ENCODE peak calls at places on chromosomes 5 and 9, in nine cellular contexts. N is HAP-1; W is naive thymus-derived CD4-positive, alpha-beta T cell; Q is adipocyte; L is dorsolateral prefrontal cortex; Z is WERI-Rb-1; M is lower leg skin; R is cardiac fibroblast; D is right lobe of liver. K is an unnamed sample.

GRCh38 chr5:78647838-78648358 is 674 bp downstream of the LHFPL2 start:
- DNase-seq in W (no peak), M (peak; percentile 87), L (peak; percentile 73), Q (peak; percentile 78), Z (peak; percentile 53), R (peak; percentile 68), N (peak; percentile 66), D (peak; percentile 69), K (no peak)

GRCh38 chr5:155726267-155726666 is 600.7 kb upstream of the SGCD start:
- DNase-seq in Q (peak; percentile 71), N (peak; percentile 19), Z (no peak), D (no peak), W (no peak), M (no peak), L (no peak), R (no peak), K (no peak)

GRCh38 chr5:178114325-178115135 is 1.2 kb downstream of the N4BP3 start:
- DNase-seq in L (no peak), M (peak; percentile 89), R (no peak), N (no peak), W (no peak), Q (no peak), Z (no peak), D (no peak), K (no peak)

GRCh38 chr5:54753034-54753433 is 232.4 kb downstream of the ESM1 start:
- DNase-seq in R (peak; percentile 36), Q (peak; percentile 81), W (no peak), Z (no peak), N (no peak), M (no peak), L (no peak), D (no peak), K (peak; percentile 53)

GRCh38 chr5:168691891-168692290 is 112.7 kb upstream of the PANK3 start:
- DNase-seq in Z (no peak), N (no peak), M (no peak), W (no peak), Q (no peak), D (no peak), L (no peak), R (no peak), K (no peak)

GRCh38 chr9:22214497-22215031 is 205.5 kb upstream of the CDKN2B start:
- DNase-seq in D (no peak), Q (peak; percentile 42), N (no peak), M (no peak), Z (no peak), L (no peak), W (no peak), R (no peak), K (no peak)

GRCh38 chr9:121325387-121325786 is 44.7 kb downstream of the STOM start:
- DNase-seq in R (no peak), Q (no peak), W (no peak), N (no peak), L (no peak), D (no peak), Z (no peak), M (no peak), K (no peak)

GRCh38 chr9:137318565-137318964 is 16.5 kb upstream of the NRARP start:
- DNase-seq in D (peak; percentile 28), N (no peak), R (no peak), Z (no peak), W (no peak), Q (no peak), M (peak; percentile 70), L (no peak), K (no peak)

GRCh38 chr9:89223398-89223977 is 44.9 kb upstream of the SHC3 start:
- DNase-seq in L (no peak), Z (no peak), R (peak; percentile 17), Q (peak; percentile 76), D (no peak), N (no peak), W (no peak), M (no peak), K (no peak)

GRCh38 chr5:1118738-1119137 is 6.9 kb upstream of the SLC12A7 start:
- DNase-seq in M (no peak), Z (no peak), N (no peak), Q (no peak), L (no peak), D (no peak), W (no peak), R (no peak), K (no peak)

GRCh38 chr5:35644543-35644942 is 26.9 kb downstream of the SPEF2 start:
- DNase-seq in Q (no peak), W (no peak), D (no peak), M (no peak), Z (no peak), L (no peak), R (no peak), N (no peak), K (no peak)

GRCh38 chr5:55062039-55062779 is 38.2 kb downstream of the GZMK start:
- DNase-seq in Z (no peak), L (no peak), D (no peak), Q (no peak), N (no peak), W (peak; percentile 41), R (no peak), M (no peak), K (no peak)

GRCh38 chr9:72734631-72735030 is 213.2 kb downstream of the TMC1 start:
- DNase-seq in Z (no peak), D (no peak), N (no peak), M (no peak), R (no peak), W (no peak), L (no peak), Q (peak; percentile 83), K (no peak)

GRCh38 chr5:191036-191948 is at the start of gene LRRC14B:
- DNase-seq in L (peak; percentile 47), D (peak; percentile 96), Z (no peak), M (no peak), W (peak; percentile 24), N (no peak), R (no peak), Q (no peak), K (no peak)

GRCh38 chr5:137822158-137822764 is 45.4 kb upstream of the MYOT start:
- DNase-seq in R (peak; percentile 70), Z (peak; percentile 64), L (no peak), M (no peak), D (no peak), W (no peak), Q (peak; percentile 39), N (peak; percentile 61), K (no peak)

GRCh38 chr9:116005267-116005666 is 148.3 kb upstream of the PAPPA start:
- DNase-seq in W (no peak), M (no peak), R (no peak), Q (peak; percentile 66), N (no peak), L (no peak), Z (no peak), D (no peak), K (no peak)

GRCh38 chr9:4973246-4973645 is 11.8 kb upstream of the JAK2 start:
- DNase-seq in M (no peak), L (no peak), W (no peak), D (no peak), Z (no peak), R (no peak), N (no peak), Q (no peak), K (no peak)

GRCh38 chr9:4973902-4974301 is 11.2 kb upstream of the JAK2 start:
- DNase-seq in Q (no peak), Z (no peak), D (no peak), R (peak; percentile 39), W (no peak), N (no peak), M (no peak), L (no peak), K (no peak)

GRCh38 chr9:4969130-4969529 is 15.9 kb upstream of the JAK2 start:
- DNase-seq in D (no peak), M (no peak), Z (no peak), R (no peak), W (no peak), N (no peak), Q (no peak), L (no peak), K (no peak)

GRCh38 chr9:4967521-4967920 is 17.6 kb upstream of the JAK2 start:
- DNase-seq in W (no peak), R (peak; percentile 69), D (no peak), L (no peak), Z (no peak), N (no peak), M (no peak), Q (peak; percentile 46), K (no peak)

GRCh38 chr9:4970970-4971641 is 14.0 kb upstream of the JAK2 start:
- DNase-seq in W (no peak), R (no peak), M (no peak), Q (no peak), L (no peak), N (no peak), D (no peak), Z (no peak), K (peak; percentile 77)
- H3K4me3 ChIP-seq in W (no peak overlapping the region), R (no peak overlapping the region), M (no peak overlapping the region), Q (no peak overlapping the region), L (no peak overlapping the region), N (no peak overlapping the region), D (no peak overlapping the region), Z (no peak overlapping the region), K (peak overlapping the region; percentile 49)

DNA sequence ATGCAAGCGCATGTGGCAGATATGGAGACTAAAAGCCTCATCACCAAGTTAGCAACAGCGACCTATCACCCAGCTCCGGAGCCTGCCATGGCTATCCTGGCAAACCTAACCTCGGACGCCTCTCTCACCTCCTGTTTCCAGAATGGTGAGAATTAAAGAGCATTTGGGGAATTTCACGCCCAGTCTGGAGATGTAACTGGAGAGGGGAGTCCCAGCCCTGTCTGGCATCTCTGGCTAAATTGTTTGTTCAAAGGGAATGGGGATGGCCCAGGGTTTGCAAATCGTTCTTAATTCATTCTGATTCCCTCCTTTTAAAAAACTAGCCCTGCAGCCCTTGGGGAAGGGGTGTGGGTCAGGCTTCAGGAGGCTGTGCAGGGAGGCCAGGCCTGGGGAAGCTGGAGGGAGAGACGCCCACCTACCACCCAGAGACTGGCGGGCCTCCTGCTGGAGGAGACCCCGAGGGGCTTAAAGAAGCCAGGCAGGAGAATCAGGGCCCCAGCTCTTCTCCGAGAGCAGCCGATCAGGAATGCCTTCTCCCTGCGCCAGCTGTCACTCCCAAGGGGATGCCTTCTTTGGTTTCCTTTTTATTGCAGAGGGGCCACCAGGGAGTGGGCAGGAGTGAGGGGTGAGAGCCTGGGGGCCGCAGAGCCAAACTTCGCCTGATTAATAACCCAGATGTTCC is 971 bp upstream of the COL5A1 start:
- DNase-seq in W (no peak), Q (no peak), D (no peak), R (no peak), M (no peak), L (no peak), N (no peak), Z (no peak), K (no peak)
- H3K4me3 ChIP-seq in W (no peak overlapping the region), Q (peak overlapping the region; percentile 98), D (no peak overlapping the region), R (peak overlapping the region; percentile 35), M (no peak overlapping the region), L (peak overlapping the region; percentile 37), N (no peak overlapping the region), Z (peak overlapping the region; percentile 62), K (no peak overlapping the region)

GRCh38 chr9:118088075-118088474 is 383.9 kb downstream of the TLR4 start:
- DNase-seq in R (no peak), Q (no peak), D (no peak), Z (no peak), L (no peak), N (no peak), M (no peak), W (no peak), K (no peak)

GRCh38 chr9:118083161-118083560 is 379.0 kb downstream of the TLR4 start:
- DNase-seq in D (no peak), M (no peak), Q (no peak), N (no peak), R (no peak), W (no peak), L (no peak), Z (no peak), K (no peak)
- H3K4me3 ChIP-seq in D (no peak overlapping the region), M (no peak overlapping the region), Q (no peak overlapping the region), N (no peak overlapping the region), R (no peak overlapping the region), W (no peak overlapping the region), L (no peak overlapping the region), Z (no peak overlapping the region), K (no peak overlapping the region)

GRCh38 chr5:44943637-44944036 is 134.9 kb downstream of the MRPS30 start:
- DNase-seq in M (no peak), Q (peak; percentile 20), D (no peak), R (no peak), N (peak; percentile 14), W (no peak), Z (no peak), L (no peak), K (no peak)
- H3K4me3 ChIP-seq in M (no peak overlapping the region), Q (no peak overlapping the region), D (no peak overlapping the region), R (no peak overlapping the region), N (peak overlapping the region; percentile 12), W (no peak overlapping the region), Z (no peak overlapping the region), L (no peak overlapping the region), K (no peak overlapping the region)